ENCODE peak calls at places on chromosomes 4 and X, in four cellular contexts. One of them, this sample, is unnamed.

GRCh38 chrX:153836921-153837320 is 6.6 kb upstream of the PDZD4 start:
- DNase-seq in GM06990: no peak
- DNase-seq in IMR-90: no peak
- DNase-seq in cardiac fibroblast: no peak
- DNase-seq in this sample: no peak

GRCh38 chrX:36583674-36584073 is 424.5 kb upstream of the FAM47C start:
- DNase-seq in GM06990: no peak
- DNase-seq in IMR-90: no peak
- DNase-seq in cardiac fibroblast: no peak
- DNase-seq in this sample: no peak

GRCh38 chr4:54101190-54102041 is 1.5 kb downstream of the GSX2 start:
- DNase-seq in GM06990: no peak
- DNase-seq in IMR-90: no peak
- DNase-seq in cardiac fibroblast: no peak
- DNase-seq in this sample: no peak

GRCh38 chr4:48777739-48778138 is 2.3 kb downstream of the FRYL start:
- DNase-seq in GM06990: no peak
- DNase-seq in IMR-90: no peak
- DNase-seq in cardiac fibroblast: no peak
- DNase-seq in this sample: no peak

GRCh38 chr4:38873290-38873949 is 5.8 kb downstream of the FAM114A1 start:
- DNase-seq in GM06990: no peak
- DNase-seq in IMR-90: no peak
- DNase-seq in cardiac fibroblast: no peak
- DNase-seq in this sample: no peak

GRCh38 chrX:12013220-12013619 is 125.1 kb upstream of the FRMPD4 start:
- DNase-seq in GM06990: no peak
- DNase-seq in IMR-90: peak
- DNase-seq in cardiac fibroblast: peak
- DNase-seq in this sample: no peak

GRCh38 chr4:113699772-113700171 is 61.8 kb downstream of the CAMK2D start:
- DNase-seq in GM06990: no peak
- DNase-seq in IMR-90: peak
- DNase-seq in cardiac fibroblast: peak
- DNase-seq in this sample: no peak

GRCh38 chr4:124090007-124090406 is 622.5 kb downstream of the ANKRD50 start:
- DNase-seq in GM06990: no peak
- DNase-seq in IMR-90: no peak
- DNase-seq in cardiac fibroblast: no peak
- DNase-seq in this sample: no peak

GRCh38 chrX:107659768-107660167 is 31.5 kb downstream of the PRPS1 start:
- DNase-seq in GM06990: no peak
- DNase-seq in IMR-90: peak
- DNase-seq in cardiac fibroblast: peak
- DNase-seq in this sample: no peak

GRCh38 chrX:29724316-29724715 is 491.0 kb upstream of the MAGEB2 start:
- DNase-seq in GM06990: no peak
- DNase-seq in IMR-90: no peak
- DNase-seq in cardiac fibroblast: no peak
- DNase-seq in this sample: no peak

GRCh38 chrX:54044126-54044876 is at the start of gene PHF8:
- DNase-seq in GM06990: peak
- DNase-seq in IMR-90: peak
- DNase-seq in cardiac fibroblast: peak
- DNase-seq in this sample: peak

GRCh38 chr4:173264960-173265281 is 69.2 kb downstream of the HMGB2 start:
- DNase-seq in GM06990: no peak
- DNase-seq in IMR-90: no peak
- DNase-seq in cardiac fibroblast: no peak
- DNase-seq in this sample: no peak

GRCh38 chr4:107825072-107825789 is 499 bp downstream of the SGMS2 start:
- DNase-seq in GM06990: no peak
- DNase-seq in IMR-90: peak
- DNase-seq in cardiac fibroblast: peak
- DNase-seq in this sample: no peak

GRCh38 chr4:73929285-73929684 is 52.5 kb downstream of the PF4 start:
- DNase-seq in GM06990: no peak
- DNase-seq in IMR-90: no peak
- DNase-seq in cardiac fibroblast: no peak
- DNase-seq in this sample: no peak

GRCh38 chr4:124191329-124191728 is 521.2 kb downstream of the ANKRD50 start:
- DNase-seq in GM06990: no peak
- DNase-seq in IMR-90: no peak
- DNase-seq in cardiac fibroblast: no peak
- DNase-seq in this sample: no peak

GRCh38 chr4:39029752-39030694 is 2.2 kb downstream of the TMEM156 start:
- DNase-seq in GM06990: no peak
- DNase-seq in IMR-90: no peak
- DNase-seq in cardiac fibroblast: no peak
- DNase-seq in this sample: no peak

GRCh38 chr4:145703850-145704528 is 24.0 kb downstream of the C4orf51 start:
- DNase-seq in GM06990: no peak
- DNase-seq in IMR-90: no peak
- DNase-seq in cardiac fibroblast: no peak
- DNase-seq in this sample: no peak

GRCh38 chr4:68373513-68373912 is 23.6 kb upstream of the YTHDC1 start:
- DNase-seq in GM06990: peak
- DNase-seq in IMR-90: peak
- DNase-seq in cardiac fibroblast: peak
- DNase-seq in this sample: peak

GRCh38 chrX:149145845-149146285 is 359.2 kb downstream of the IDS start:
- DNase-seq in GM06990: no peak
- DNase-seq in IMR-90: no peak
- DNase-seq in cardiac fibroblast: no peak
- DNase-seq in this sample: no peak

GRCh38 chr4:53777244-53777984 is 186.1 kb upstream of the LNX1 start:
- DNase-seq in GM06990: no peak
- DNase-seq in IMR-90: peak
- DNase-seq in cardiac fibroblast: peak
- DNase-seq in this sample: no peak

DNA sequence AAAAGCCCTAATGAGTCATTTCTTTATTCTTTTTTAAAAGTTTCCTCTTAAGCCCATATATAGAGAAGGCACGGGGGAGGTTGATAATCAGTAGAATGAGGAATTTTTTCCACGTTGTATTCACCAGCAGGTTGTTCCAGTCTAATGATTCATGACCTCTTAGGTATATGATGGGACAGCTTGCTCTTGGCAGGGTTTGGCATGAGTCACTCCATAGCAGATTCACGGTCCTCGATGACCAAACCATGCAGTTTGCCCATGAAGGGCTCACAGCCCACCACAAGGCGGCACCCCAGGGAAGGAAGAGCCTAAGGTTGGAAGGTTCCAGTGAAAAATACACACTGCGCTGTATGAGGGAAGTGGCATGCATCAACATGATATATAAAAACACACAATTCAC is 623.8 kb upstream of the DIPK2B start:
- DNase-seq in GM06990: no peak
- DNase-seq in IMR-90: peak
- DNase-seq in cardiac fibroblast: peak
- DNase-seq in this sample: no peak
- TF ChIP-seq CTCF in GM06990: peak
- TF ChIP-seq CTCF in IMR-90: peak
- TF ChIP-seq CTCF in cardiac fibroblast: peak
- TF ChIP-seq CTCF in this sample: no peak

DNA sequence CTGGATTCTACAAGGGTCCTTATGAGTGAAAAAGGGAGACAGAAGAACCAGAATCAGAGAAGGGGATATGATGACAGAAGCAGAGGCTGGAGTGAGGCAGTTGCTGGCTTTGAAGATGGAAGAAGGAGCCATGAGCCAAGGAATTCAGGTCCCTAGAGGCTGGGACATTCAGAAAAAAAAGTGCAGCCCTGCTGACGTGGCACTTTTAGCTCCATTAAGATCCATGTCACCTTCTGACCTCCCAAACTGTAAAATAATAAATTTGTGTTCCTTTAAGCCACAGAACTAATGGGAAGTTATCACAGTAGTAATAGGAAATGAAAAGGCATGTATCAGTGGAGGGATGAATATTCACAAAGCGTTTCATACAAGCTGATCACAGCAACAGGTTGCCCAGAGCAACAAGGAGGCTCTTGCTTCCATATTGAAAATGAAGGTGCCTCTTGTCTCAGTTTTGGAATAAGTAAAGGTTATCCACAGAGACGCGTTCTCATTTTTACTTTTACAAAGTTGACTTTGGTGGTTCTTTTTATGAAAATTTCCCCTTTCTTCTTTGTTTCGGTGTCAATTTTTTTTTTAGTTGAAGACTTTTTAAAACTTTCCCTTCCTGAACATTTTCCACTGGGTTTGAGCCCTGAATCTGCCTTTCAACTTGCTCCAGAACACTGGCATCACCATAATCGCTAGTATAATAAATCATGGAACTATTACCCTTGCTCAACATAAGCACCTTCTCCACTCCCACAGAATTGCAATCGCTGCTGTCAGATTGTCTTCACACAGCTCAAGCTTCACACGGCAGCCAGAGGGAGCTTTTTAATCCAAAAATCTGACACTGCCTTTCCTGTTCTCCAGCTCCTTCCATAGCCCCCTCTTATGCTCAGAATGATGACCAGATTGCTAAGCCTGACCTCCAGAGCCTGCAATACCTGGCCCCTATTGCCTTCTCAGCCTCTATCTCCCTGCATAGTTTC is 127.6 kb upstream of the RBPJ start:
- DNase-seq in GM06990: no peak
- DNase-seq in IMR-90: no peak
- DNase-seq in cardiac fibroblast: no peak
- DNase-seq in this sample: no peak
- TF ChIP-seq CTCF in GM06990: peak
- TF ChIP-seq CTCF in IMR-90: no peak
- TF ChIP-seq CTCF in cardiac fibroblast: no peak
- TF ChIP-seq CTCF in this sample: no peak

GRCh38 chr4:40283968-40284367 is 51.2 kb upstream of the CHRNA9 start:
- DNase-seq in GM06990: no peak
- DNase-seq in IMR-90: no peak
- DNase-seq in cardiac fibroblast: peak
- DNase-seq in this sample: no peak
- TF ChIP-seq CTCF in GM06990: no peak
- TF ChIP-seq CTCF in IMR-90: no peak
- TF ChIP-seq CTCF in cardiac fibroblast: peak
- TF ChIP-seq CTCF in this sample: no peak

GRCh38 chr4:649293-649625 is 23.9 kb downstream of the PDE6B start:
- DNase-seq in GM06990: no peak
- DNase-seq in IMR-90: no peak
- DNase-seq in cardiac fibroblast: no peak
- DNase-seq in this sample: no peak

GRCh38 chr4:647481-647880 is 22.1 kb downstream of the PDE6B start:
- DNase-seq in GM06990: no peak
- DNase-seq in IMR-90: no peak
- DNase-seq in cardiac fibroblast: no peak
- DNase-seq in this sample: no peak

GRCh38 chr4:649751-650310 is 24.2 kb downstream of the ATP5ME start:
- DNase-seq in GM06990: no peak
- DNase-seq in IMR-90: no peak
- DNase-seq in cardiac fibroblast: no peak
- DNase-seq in this sample: no peak

GRCh38 chr4:648579-649292 is 23.4 kb downstream of the PDE6B start:
- DNase-seq in GM06990: peak
- DNase-seq in IMR-90: no peak
- DNase-seq in cardiac fibroblast: no peak
- DNase-seq in this sample: no peak

GRCh38 chr4:646460-646859 is 21.1 kb downstream of the PDE6B start:
- DNase-seq in GM06990: no peak
- DNase-seq in IMR-90: no peak
- DNase-seq in cardiac fibroblast: no peak
- DNase-seq in this sample: no peak
- TF ChIP-seq CTCF in GM06990: no peak
- TF ChIP-seq CTCF in IMR-90: no peak
- TF ChIP-seq CTCF in cardiac fibroblast: no peak
- TF ChIP-seq CTCF in this sample: no peak

DNA sequence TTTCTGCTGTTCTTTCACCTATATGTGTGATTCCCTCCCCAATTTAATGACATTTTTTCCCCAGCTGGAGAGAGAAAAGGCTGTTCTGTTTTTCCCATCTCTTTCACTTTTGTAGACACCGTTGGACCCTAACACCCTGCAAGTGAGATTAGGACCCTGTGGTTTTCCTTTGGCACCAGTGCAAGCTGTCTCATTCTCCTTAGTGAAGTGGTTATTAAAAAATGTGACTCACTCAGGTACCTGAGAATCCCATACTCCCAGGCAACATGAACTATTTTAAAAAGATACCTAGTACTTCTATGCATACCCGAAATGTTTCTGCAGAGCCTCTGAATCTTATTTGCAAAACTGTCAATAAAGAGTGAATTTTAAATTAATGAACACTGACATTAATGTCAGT is 175.7 kb upstream of the TBC1D9 start:
- DNase-seq in GM06990: no peak
- DNase-seq in IMR-90: no peak
- DNase-seq in cardiac fibroblast: no peak
- DNase-seq in this sample: no peak
- TF ChIP-seq CTCF in GM06990: no peak
- TF ChIP-seq CTCF in IMR-90: no peak
- TF ChIP-seq CTCF in cardiac fibroblast: no peak
- TF ChIP-seq CTCF in this sample: no peak

This sample was measured in omental fat pad.